ENCODE peak calls at places on chromosomes 11 and 22, in nine cellular contexts. L, F, G, R, W, A, U, C and S are unnamed samples.

GRCh38 chr11:131389582-131389981 is 19.2 kb downstream of the NTM start:
- DNase-seq in U (no peak), W (no peak), F (no peak), R (no peak), L (no peak), A (no peak), C (no peak), G (no peak), S (no peak)

GRCh38 chr11:33692013-33692504 is 8.6 kb downstream of the C11orf91 start:
- DNase-seq in A (peak), W (no peak), R (peak), G (no peak), U (peak), L (peak), C (no peak), F (no peak), S (no peak)

GRCh38 chr22:23984430-23984829 is 4.5 kb downstream of the GSTT2 start:
- DNase-seq in W (no peak), G (peak), C (peak), U (no peak), R (no peak), L (peak), A (peak), F (peak), S (peak)

GRCh38 chr11:13207665-13208594 is 69.7 kb upstream of the BMAL1 start:
- DNase-seq in C (no peak), R (no peak), U (no peak), F (peak), L (no peak), G (no peak), W (no peak), A (peak), S (no peak)

GRCh38 chr22:39519681-39520053 is 695 bp upstream of the ATF4 start:
- DNase-seq in L (no peak), G (peak), A (peak), W (no peak), R (peak), C (no peak), F (no peak), U (peak), S (peak)

GRCh38 chr22:37420656-37421467 is 6.4 kb downstream of the ELFN2 start:
- DNase-seq in W (no peak), R (no peak), F (no peak), U (no peak), L (no peak), A (no peak), G (no peak), C (no peak), S (no peak)

GRCh38 chr11:63961608-63962412 is 12.6 kb upstream of the COX8A start:
- DNase-seq in C (no peak), L (no peak), A (peak), F (no peak), W (no peak), G (peak), U (no peak), R (peak), S (no peak)

GRCh38 chr22:49302530-49302929 is 525.1 kb downstream of the BRD1 start:
- DNase-seq in U (peak), R (no peak), W (no peak), C (no peak), L (no peak), A (no peak), G (no peak), F (peak), S (no peak)

GRCh38 chr11:58919980-58920379 is 19.3 kb upstream of the GLYATL1 start:
- DNase-seq in G (no peak), A (no peak), C (no peak), F (no peak), L (no peak), W (no peak), U (no peak), R (no peak), S (no peak)

GRCh38 chr11:7892059-7892699 is 38.9 kb downstream of the OR10A6 start:
- DNase-seq in R (no peak), G (no peak), U (no peak), L (no peak), F (no peak), C (no peak), W (no peak), A (peak), S (no peak)

DNA sequence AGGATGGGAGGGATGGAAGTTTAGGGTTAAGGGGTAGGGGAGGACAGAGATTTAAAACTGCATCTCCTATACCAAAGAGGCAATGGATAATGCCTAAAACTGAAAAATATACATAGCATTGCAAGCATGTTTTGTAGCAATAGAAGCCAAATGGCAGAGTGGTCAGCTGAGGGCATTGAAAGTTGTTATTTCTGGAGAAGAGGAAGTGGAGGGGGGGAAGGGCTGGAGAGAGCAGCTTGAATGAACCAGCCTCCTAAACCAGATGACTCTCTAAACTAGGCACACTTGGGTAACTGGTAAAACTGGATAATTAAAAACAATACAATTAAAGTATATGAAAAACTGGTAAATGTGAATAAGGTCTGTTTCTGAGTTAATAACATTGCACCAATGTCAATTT is 70.3 kb upstream of the TP53I11 start:
- DNase-seq in A (peak), U (no peak), G (no peak), W (no peak), C (no peak), R (no peak), L (no peak), F (no peak), S (no peak)
- TF ChIP-seq CTCF in A (no peak), U (no peak), G (no peak), W (no peak), C (no peak), R (no peak), L (no peak), F (no peak), S (no peak)

GRCh38 chr11:133968300-133968699 is 11.5 kb upstream of the IGSF9B start:
- DNase-seq in L (no peak), C (no peak), F (no peak), W (peak), U (no peak), R (no peak), A (no peak), G (no peak), S (no peak)

GRCh38 chr11:133967599-133968238 is 11.0 kb upstream of the IGSF9B start:
- DNase-seq in L (no peak), R (no peak), F (no peak), C (no peak), A (no peak), G (no peak), U (no peak), W (no peak), S (no peak)

GRCh38 chr11:133966147-133966546 is 9.4 kb upstream of the IGSF9B start:
- DNase-seq in A (no peak), W (no peak), C (no peak), R (no peak), U (no peak), G (no peak), F (no peak), L (no peak), S (no peak)

GRCh38 chr11:133964946-133965632 is 8.3 kb upstream of the IGSF9B start:
- DNase-seq in A (no peak), G (no peak), U (no peak), R (no peak), W (no peak), C (no peak), L (no peak), F (no peak), S (no peak)

GRCh38 chr11:133966924-133967598 is 10.3 kb upstream of the IGSF9B start:
- DNase-seq in W (peak), F (no peak), G (no peak), L (no peak), C (no peak), A (no peak), R (peak), U (peak), S (no peak)
- TF ChIP-seq CTCF in W (peak), F (peak), G (no peak), L (peak), C (no peak), A (peak), R (peak), U (peak), S (no peak)

GRCh38 chr11:92738281-92738680 is 231.2 kb upstream of the MTNR1B start:
- DNase-seq in G (no peak), U (no peak), W (no peak), L (no peak), F (no peak), C (no peak), A (peak), R (no peak), S (no peak)

GRCh38 chr11:92740251-92740650 is 229.2 kb upstream of the MTNR1B start:
- DNase-seq in U (no peak), G (no peak), L (no peak), C (no peak), R (no peak), F (no peak), W (no peak), A (no peak), S (no peak)

GRCh38 chr11:92739020-92739419 is 230.4 kb upstream of the MTNR1B start:
- DNase-seq in U (no peak), G (no peak), A (peak), C (no peak), W (no peak), R (no peak), F (no peak), L (no peak), S (no peak)

GRCh38 chr11:92735039-92735438 is 234.4 kb upstream of the MTNR1B start:
- DNase-seq in C (no peak), W (no peak), U (no peak), R (no peak), A (no peak), F (no peak), G (no peak), L (no peak), S (no peak)
- TF ChIP-seq CTCF in C (peak), W (peak), U (peak), R (peak), A (peak), F (peak), G (peak), L (peak), S (no peak)

DNA sequence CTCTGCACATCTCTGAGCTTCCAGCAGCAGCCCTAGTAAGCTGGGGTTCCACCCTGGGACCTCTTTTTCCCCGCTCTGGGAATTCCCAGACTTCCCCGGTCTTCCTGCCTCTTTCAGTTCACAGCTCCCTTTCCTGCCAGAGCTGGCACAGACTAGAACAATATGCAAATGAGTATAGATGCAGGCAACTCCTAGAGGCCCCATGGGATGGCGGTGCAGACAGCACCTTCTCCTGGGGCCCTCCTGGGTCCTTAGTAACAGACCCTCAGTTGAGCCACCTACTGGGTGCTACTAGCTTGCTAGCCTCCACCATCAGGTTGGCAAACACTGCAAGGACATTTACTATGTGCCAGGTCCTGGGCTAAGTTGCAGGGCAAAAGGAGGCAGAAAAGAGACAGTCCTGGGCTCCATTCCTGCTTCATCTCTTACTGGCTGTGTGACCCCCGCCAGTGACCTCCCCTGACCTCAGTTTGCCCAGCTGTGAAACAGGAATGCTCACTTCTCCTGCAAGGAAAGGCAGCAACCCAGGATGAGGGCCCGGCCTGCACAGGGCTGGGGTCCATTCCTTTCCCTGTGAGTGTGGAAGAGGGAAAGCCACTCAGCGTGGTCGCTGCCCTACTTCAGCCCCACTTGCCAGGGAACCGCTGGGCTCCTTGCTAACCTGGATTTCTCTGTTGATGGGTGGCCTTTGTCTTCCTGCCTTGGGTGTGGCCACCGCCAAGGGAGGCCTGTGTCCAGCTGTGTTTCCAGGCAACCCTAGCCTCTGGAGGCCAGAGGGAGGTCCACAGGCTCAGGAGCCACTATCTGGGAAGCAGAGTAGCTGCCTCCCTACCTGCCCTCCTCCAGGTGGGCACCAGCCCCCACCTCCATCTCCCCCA is 7.3 kb downstream of the RELT start:
- DNase-seq in G (no peak), R (no peak), F (no peak), W (no peak), A (peak), L (no peak), U (no peak), C (peak), S (no peak)
- TF ChIP-seq CTCF in G (no peak), R (no peak), F (no peak), W (no peak), A (no peak), L (no peak), U (no peak), C (no peak), S (no peak)

GRCh38 chr11:128757886-128758612 is 64.2 kb downstream of the FLI1 start:
- DNase-seq in R (no peak), A (no peak), F (no peak), W (no peak), U (no peak), G (no peak), L (no peak), C (peak), S (peak)
- TF ChIP-seq CTCF in R (no peak), A (no peak), F (no peak), W (no peak), U (no peak), G (no peak), L (no peak), C (no peak), S (no peak)

DNA sequence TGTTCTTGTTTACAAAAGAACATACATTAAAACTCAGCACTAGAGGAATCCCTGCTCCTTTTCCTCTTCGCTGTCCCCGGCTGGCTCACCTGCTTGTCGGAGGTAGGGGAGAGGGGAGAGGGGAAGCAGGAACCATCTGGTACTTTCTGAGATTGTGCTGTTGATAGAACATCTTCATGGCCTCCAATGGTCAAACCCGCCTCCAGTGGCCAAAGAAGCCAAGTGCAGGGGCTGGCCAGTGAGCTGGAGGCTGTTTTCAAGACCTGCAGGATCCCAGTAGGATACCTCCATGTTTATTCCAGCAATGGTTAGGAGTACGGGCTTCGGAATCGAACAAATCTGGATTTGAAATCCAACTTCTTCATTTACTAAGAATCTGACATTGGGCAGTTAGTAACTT is 92.6 kb downstream of the PKNOX2 start:
- DNase-seq in R (no peak), U (no peak), W (no peak), G (no peak), A (no peak), F (no peak), C (no peak), L (no peak), S (no peak)
- TF ChIP-seq CTCF in R (no peak), U (no peak), W (peak), G (peak), A (peak), F (no peak), C (no peak), L (peak), S (no peak)